ENCODE peak calls at places on chromosomes 7 and 10, in four cellular contexts. F, R, Y and W are unnamed samples.

GRCh38 chr7:47336178-47337020 is 245.5 kb downstream of the TNS3 start:
- DNase-seq in F (peak; percentile 81), R (no peak), Y (no peak), W (no peak)

GRCh38 chr10:16904619-16905018 is 87.4 kb upstream of the RSU1 start:
- DNase-seq in R (no peak), F (peak; percentile 64), Y (no peak), W (no peak)

GRCh38 chr7:50852901-50853300 is 70.2 kb upstream of the GRB10 start:
- DNase-seq in Y (peak; percentile 13), R (no peak), F (no peak), W (no peak)

GRCh38 chr7:92811158-92811557 is 25.2 kb downstream of the CDK6 start:
- DNase-seq in Y (no peak), F (no peak), R (no peak), W (no peak)

GRCh38 chr10:29804025-29804852 is 169.5 kb upstream of the SVIL start:
- DNase-seq in R (no peak), Y (no peak), F (peak; percentile 95), W (no peak)

GRCh38 chr7:76193881-76194280 is 7.8 kb upstream of the SRRM3 start:
- DNase-seq in R (no peak), Y (no peak), F (no peak), W (no peak)

GRCh38 chr7:94567396-94567795 is 57.8 kb downstream of the CASD1 start:
- DNase-seq in Y (no peak), F (no peak), R (no peak), W (no peak)

GRCh38 chr10:22478555-22479334 is 133.4 kb downstream of the SPAG6 start:
- DNase-seq in Y (no peak), R (no peak), F (no peak), W (no peak)

GRCh38 chr7:37921340-37921805 is 933 bp downstream of the EPDR1 start:
- DNase-seq in R (peak; percentile 73), F (no peak), Y (no peak), W (peak; percentile 68)

GRCh38 chr7:84647797-84648762 is 453.5 kb upstream of the SEMA3A start:
- DNase-seq in Y (no peak), R (peak; percentile 54), F (peak; percentile 94), W (no peak)

GRCh38 chr7:7504910-7505704 is 30.6 kb downstream of the COL28A1 start:
- DNase-seq in R (no peak), Y (no peak), F (no peak), W (no peak)

GRCh38 chr10:88901206-88901605 is 21.2 kb downstream of the STAMBPL1 start:
- DNase-seq in R (no peak), Y (no peak), F (no peak), W (no peak)

GRCh38 chr10:111677747-111678146 is 505.8 kb downstream of the GPAM start:
- DNase-seq in F (no peak), R (no peak), Y (no peak), W (no peak)

GRCh38 chr10:28677889-28678686 is 767 bp downstream of the BAMBI start:
- DNase-seq in R (peak; percentile 48), F (peak; percentile 22), Y (peak; percentile 59), W (peak; percentile 42)

GRCh38 chr10:70066190-70066589 is 13.5 kb downstream of the MACROH2A2 start:
- DNase-seq in F (no peak), Y (no peak), R (no peak), W (no peak)

GRCh38 chr7:44108768-44109750 is 4.9 kb downstream of the AEBP1 start:
- DNase-seq in F (no peak), R (no peak), Y (no peak), W (no peak)

DNA sequence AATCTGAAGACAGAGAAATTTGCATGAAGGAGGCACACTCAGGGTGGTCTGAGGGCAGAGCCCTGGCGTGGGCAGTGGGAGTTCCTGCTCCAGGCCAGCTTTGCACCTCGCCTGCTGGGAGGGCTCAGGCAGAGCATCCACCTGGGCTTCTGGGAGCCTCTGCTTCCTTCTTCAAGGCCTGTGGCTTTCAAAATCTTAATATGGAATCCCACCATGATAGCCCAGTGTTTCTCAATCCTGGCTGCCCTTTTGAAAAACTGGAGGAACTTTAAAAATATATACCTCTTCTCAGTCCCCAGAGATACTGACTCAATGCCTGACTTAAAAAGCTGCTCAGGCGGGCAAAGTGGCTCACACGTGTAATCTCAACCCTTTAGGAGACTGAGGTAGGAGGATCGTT is 36.7 kb upstream of the PSAP start:
- DNase-seq in F (no peak), Y (no peak), R (no peak), W (no peak)
- H4K5ac ChIP-seq in F (no peak overlapping the region), Y (no peak overlapping the region), R (no peak overlapping the region), W (no peak overlapping the region)

GRCh38 chr7:106026101-106026500 is 63.0 kb downstream of the CDHR3 start:
- DNase-seq in F (no peak), R (no peak), Y (no peak), W (no peak)
- H4K5ac ChIP-seq in F (no peak overlapping the region), R (no peak overlapping the region), Y (no peak overlapping the region), W (no peak overlapping the region)

DNA sequence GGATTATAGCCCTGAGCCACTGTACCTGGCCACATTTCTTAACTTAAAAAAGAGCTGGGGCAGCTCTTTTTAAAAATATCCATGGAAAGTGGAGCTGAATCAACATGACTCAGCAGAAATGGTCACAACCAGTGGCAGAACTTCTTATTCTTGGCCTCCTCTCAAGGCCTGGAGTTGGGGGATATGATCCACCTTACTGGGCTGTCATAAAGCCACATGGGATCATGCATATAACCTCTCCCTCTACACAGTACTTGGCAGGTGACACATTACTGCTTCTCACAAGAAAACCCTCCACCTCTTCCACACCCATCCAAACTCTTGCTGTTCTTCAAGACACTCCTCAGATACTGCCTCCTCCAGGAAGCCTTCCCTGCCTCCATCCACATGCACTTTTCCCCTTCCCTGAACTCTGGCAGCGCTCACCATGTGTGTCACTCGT is 85.3 kb downstream of the TBXAS1 start:
- DNase-seq in F (peak; percentile 77), Y (no peak), R (no peak), W (no peak)
- H4K5ac ChIP-seq in F (peak overlapping the region; percentile 99), Y (no peak overlapping the region), R (no peak overlapping the region), W (no peak overlapping the region)

DNA sequence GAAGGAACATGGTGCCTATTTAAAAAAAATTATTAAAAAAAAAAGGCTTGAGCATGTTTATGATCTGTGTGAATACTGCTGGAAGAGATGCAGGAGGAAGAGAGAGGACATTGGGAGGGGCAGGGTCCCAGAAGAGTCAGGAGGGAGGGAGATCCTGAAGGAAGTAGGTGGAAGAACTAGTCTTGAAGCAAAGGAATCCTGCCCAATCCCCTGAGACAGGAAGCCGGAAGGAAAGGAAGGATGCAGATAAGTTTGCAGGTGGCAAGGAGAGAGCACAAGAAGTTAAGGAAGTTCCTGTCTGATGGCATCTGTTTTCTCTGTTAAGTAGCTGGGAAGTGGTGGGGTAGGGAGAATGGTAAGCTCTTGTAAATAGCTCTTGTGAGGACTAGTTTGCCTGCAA is 318.5 kb downstream of the DOCK4 start:
- DNase-seq in R (no peak), F (no peak), Y (no peak), W (no peak)
- H4K5ac ChIP-seq in R (no peak overlapping the region), F (no peak overlapping the region), Y (no peak overlapping the region), W (no peak overlapping the region)